ENCODE peak calls at places on chromosomes 1 and 21, in nine cellular contexts. L, J, O, W, G, H, N, R and M are unnamed samples.

GRCh38 chr1:3837200-3837599 is 19.8 kb downstream of the CEP104 start:
- DNase-seq in O (no peak), G (no peak), W (no peak), H (no peak), R (no peak), J (no peak), N (no peak), L (no peak), M (no peak)

GRCh38 chr1:93716974-93717373 is 35.3 kb upstream of the BCAR3 start:
- DNase-seq in N (no peak), R (no peak), H (no peak), J (no peak), G (no peak), O (no peak), W (no peak), L (no peak), M (no peak)

GRCh38 chr1:18951818-18952391 is 4.6 kb downstream of the IFFO2 start:
- DNase-seq in N (no peak), R (peak; percentile 36), O (peak; percentile 83), G (no peak), L (no peak), H (peak; percentile 42), W (no peak), J (no peak), M (no peak)

GRCh38 chr1:211127166-211127565 is 6.8 kb downstream of the KCNH1 start:
- DNase-seq in G (no peak), O (no peak), J (no peak), W (no peak), N (no peak), R (no peak), H (no peak), L (no peak), M (no peak)

GRCh38 chr21:27023186-27023585 is 56.3 kb upstream of the ADAMTS5 start:
- DNase-seq in W (no peak), J (no peak), O (no peak), G (no peak), N (no peak), R (no peak), L (no peak), H (no peak), M (no peak)

GRCh38 chr1:55579332-55579996 is 364.3 kb upstream of the USP24 start:
- DNase-seq in G (no peak), H (no peak), L (no peak), N (no peak), J (no peak), R (no peak), O (no peak), W (no peak), M (no peak)

GRCh38 chr1:192550922-192551534 is 24.5 kb upstream of the RGS1 start:
- DNase-seq in G (no peak), N (no peak), H (peak; percentile 78), O (no peak), J (no peak), L (no peak), R (no peak), W (no peak), M (no peak)

GRCh38 chr1:225424562-225425210 is 3.2 kb downstream of the LBR start:
- DNase-seq in R (no peak), O (no peak), W (no peak), G (no peak), N (no peak), H (no peak), L (no peak), J (no peak), M (no peak)

GRCh38 chr1:11248169-11248568 is 14.2 kb downstream of the MTOR start:
- DNase-seq in H (no peak), J (no peak), L (no peak), W (no peak), G (no peak), R (no peak), O (no peak), N (no peak), M (no peak)

GRCh38 chr1:75615664-75616435 is 4.9 kb upstream of the SLC44A5 start:
- DNase-seq in N (peak; percentile 55), J (no peak), H (peak; percentile 39), L (peak; percentile 47), G (no peak), O (peak; percentile 60), W (no peak), R (peak; percentile 28), M (no peak)

GRCh38 chr1:180167021-180167701 is 12.5 kb downstream of the QSOX1 start:
- DNase-seq in O (no peak), N (no peak), G (no peak), W (no peak), J (no peak), H (peak; percentile 38), R (no peak), L (no peak), M (no peak)